ENCODE peak calls at places on chromosomes 12 and 14, in eight cellular contexts. W is dorsolateral prefrontal cortex; U is prostate gland; K is H1; R is ovary; S is CD4-positive, alpha-beta T cell; G is uterus; Q is tibial artery. A is an unnamed sample.

GRCh38 chr12:24482882-24483604 is 465.9 kb downstream of the BCAT1 start:
- DNase-seq in W (no peak), U (no peak), K (no peak), R (no peak), S (no peak), G (no peak), Q (no peak), A (no peak)

GRCh38 chr12:81866081-81866480 is 106.9 kb upstream of the PPFIA2 start:
- DNase-seq in W (no peak), U (no peak), K (no peak), R (no peak), S (no peak), G (no peak), Q (no peak), A (no peak)

GRCh38 chr14:22268875-22269274 is 320.1 kb downstream of the DAD1 start:
- DNase-seq in W (no peak), U (no peak), K (no peak), R (no peak), S (no peak), G (no peak), Q (no peak), A (no peak)

GRCh38 chr14:47917344-47917954 is 242.0 kb upstream of the MDGA2 start:
- DNase-seq in W (no peak), U (no peak), K (peak), R (no peak), S (no peak), G (no peak), Q (no peak), A (no peak)

GRCh38 chr14:68680541-68681051 is 112.3 kb downstream of the ZFP36L1 start:
- DNase-seq in W (no peak), U (no peak), K (no peak), R (no peak), S (no peak), G (no peak), Q (peak), A (no peak)

GRCh38 chr14:34711169-34711568 is 3.2 kb downstream of the CFL2 start:
- DNase-seq in W (no peak), U (no peak), K (no peak), R (no peak), S (no peak), G (peak), Q (no peak), A (no peak)

GRCh38 chr12:122851820-122852219 is 16.6 kb downstream of the HIP1R start:
- DNase-seq in W (no peak), U (no peak), K (no peak), R (no peak), S (no peak), G (peak), Q (peak), A (no peak)

GRCh38 chr12:52246720-52247621 is 13.9 kb downstream of the KRT7 start:
- DNase-seq in W (no peak), U (peak), K (no peak), R (no peak), S (no peak), G (no peak), Q (peak), A (no peak)

GRCh38 chr12:120110550-120111501 is 5.7 kb downstream of the RAB35 start:
- DNase-seq in W (peak), U (no peak), K (peak), R (no peak), S (peak), G (no peak), Q (peak), A (peak)

GRCh38 chr12:9096563-9097176 is 19.0 kb downstream of the A2M start:
- DNase-seq in W (no peak), U (no peak), K (no peak), R (no peak), S (no peak), G (no peak), Q (no peak), A (no peak)

GRCh38 chr12:46744256-46744655 is 81.5 kb downstream of the SLC38A4 start:
- DNase-seq in W (no peak), U (no peak), K (no peak), R (no peak), S (no peak), G (no peak), Q (no peak), A (no peak)

GRCh38 chr14:74616507-74616906 is 4.5 kb upstream of the LTBP2 start:
- DNase-seq in W (no peak), U (no peak), K (no peak), R (no peak), S (no peak), G (no peak), Q (no peak), A (no peak)

GRCh38 chr12:132065609-132066344 is 78.3 kb downstream of the DDX51 start:
- DNase-seq in W (no peak), U (no peak), K (no peak), R (no peak), S (no peak), G (no peak), Q (no peak), A (no peak)
- H3K27ac ChIP-seq in W (no peak), U (no peak), K (no peak), R (no peak), S (no peak), G (no peak), Q (no peak), A (no peak)

DNA sequence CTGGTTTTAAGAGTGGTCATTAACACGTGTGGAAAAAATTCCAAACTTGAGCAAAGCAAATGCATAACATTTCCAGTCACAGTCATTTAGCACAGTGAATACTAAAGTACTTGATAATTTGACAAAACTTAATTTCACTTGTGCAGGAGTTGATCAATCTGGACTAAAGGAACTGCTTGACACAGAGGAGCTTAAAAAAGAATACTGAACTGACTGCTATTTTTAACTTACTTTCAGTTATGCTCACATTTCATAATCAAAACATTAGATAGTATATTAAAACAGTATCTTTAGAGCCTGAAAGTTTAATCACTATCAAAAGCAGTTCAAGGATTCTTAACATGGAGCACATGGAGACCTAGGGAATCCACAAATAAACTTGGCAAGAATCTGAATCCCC is 7.4 kb downstream of the UBE2N start:
- DNase-seq in W (no peak), U (no peak), K (no peak), R (no peak), S (no peak), G (no peak), Q (no peak), A (no peak)
- H3K27ac ChIP-seq in W (no peak), U (no peak), K (no peak), R (no peak), S (no peak), G (peak), Q (peak), A (no peak)

DNA sequence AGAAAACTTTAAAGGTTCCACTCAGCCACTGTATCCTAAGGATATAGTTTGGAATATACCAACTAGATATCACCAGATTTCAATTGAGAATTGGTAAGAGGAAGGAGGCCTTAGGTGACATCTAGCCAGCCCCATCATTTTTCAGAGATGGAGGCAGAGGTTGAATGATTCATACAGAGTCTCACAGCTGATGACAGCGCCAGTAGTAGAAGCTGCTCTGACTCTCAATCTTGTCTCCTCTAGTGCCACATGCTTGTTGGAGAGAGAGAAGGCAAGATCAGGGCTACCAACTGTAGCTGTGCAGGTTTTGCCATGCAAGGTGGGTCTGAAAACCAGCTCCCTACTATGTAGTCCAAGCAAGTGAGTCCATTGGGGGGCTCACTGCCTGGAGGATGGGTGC is 6.1 kb downstream of the FRMD6 start:
- DNase-seq in W (no peak), U (no peak), K (no peak), R (no peak), S (no peak), G (no peak), Q (no peak), A (no peak)
- H3K27ac ChIP-seq in W (no peak), U (no peak), K (no peak), R (no peak), S (no peak), G (no peak), Q (no peak), A (no peak)

GRCh38 chr12:19411234-19412221 is 27.8 kb upstream of the AEBP2 start:
- DNase-seq in W (no peak), U (no peak), K (no peak), R (no peak), S (no peak), G (no peak), Q (peak), A (no peak)
- H3K27ac ChIP-seq in W (no peak), U (no peak), K (no peak), R (no peak), S (no peak), G (no peak), Q (no peak), A (no peak)

GRCh38 chr14:23567186-23568020 is at the start of gene AP1G2:
- DNase-seq in W (peak), U (peak), K (peak), R (peak), S (peak), G (peak), Q (peak), A (peak)
- H3K27ac ChIP-seq in W (peak), U (peak), K (peak), R (peak), S (peak), G (peak), Q (peak), A (peak)

GRCh38 chr12:109268896-109269295 is 40.2 kb downstream of the FOXN4 start:
- DNase-seq in W (no peak), U (no peak), K (no peak), R (no peak), S (no peak), G (no peak), Q (no peak), A (no peak)
- H3K27ac ChIP-seq in W (no peak), U (no peak), K (no peak), R (no peak), S (no peak), G (no peak), Q (no peak), A (no peak)

DNA sequence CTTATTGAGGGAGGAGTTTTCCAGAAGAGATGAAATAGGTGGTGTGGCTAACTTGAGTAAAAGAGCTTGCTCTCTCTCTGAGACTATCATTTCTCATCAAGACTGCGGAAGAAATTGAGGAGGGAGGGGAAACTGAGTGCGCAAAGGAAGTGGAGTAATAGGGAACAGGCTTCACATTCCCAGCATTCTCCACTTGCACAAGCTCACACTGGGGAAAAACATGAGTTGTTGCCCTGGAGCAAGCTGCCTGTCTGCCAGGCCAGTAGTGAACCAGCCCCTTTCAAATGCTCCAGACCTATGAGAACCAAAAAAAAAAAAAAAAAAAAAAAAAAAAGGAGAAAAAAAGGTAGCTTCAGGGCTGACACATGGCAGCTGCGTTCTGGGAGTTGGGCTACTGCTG is 32.7 kb upstream of the EMP1 start:
- DNase-seq in W (no peak), U (no peak), K (no peak), R (no peak), S (no peak), G (no peak), Q (no peak), A (no peak)
- H3K27ac ChIP-seq in W (no peak), U (no peak), K (no peak), R (no peak), S (no peak), G (no peak), Q (no peak), A (no peak)

GRCh38 chr12:4443616-4444015 is 2.0 kb downstream of the FGF6 start:
- DNase-seq in W (no peak), U (no peak), K (peak), R (no peak), S (no peak), G (no peak), Q (no peak), A (no peak)

GRCh38 chr12:4444031-4444430 is 1.6 kb downstream of the FGF6 start:
- DNase-seq in W (no peak), U (no peak), K (no peak), R (no peak), S (no peak), G (no peak), Q (no peak), A (no peak)

GRCh38 chr12:4439736-4440135 is 5.9 kb downstream of the FGF6 start:
- DNase-seq in W (no peak), U (no peak), K (no peak), R (no peak), S (no peak), G (no peak), Q (no peak), A (no peak)

GRCh38 chr12:4440187-4440941 is 5.3 kb downstream of the FGF6 start:
- DNase-seq in W (no peak), U (no peak), K (peak), R (no peak), S (no peak), G (no peak), Q (no peak), A (no peak)

GRCh38 chr12:4441355-4442330 is 4.0 kb downstream of the FGF6 start:
- DNase-seq in W (no peak), U (no peak), K (peak), R (no peak), S (no peak), G (no peak), Q (no peak), A (no peak)
- H3K27ac ChIP-seq in W (no peak), U (no peak), K (no peak), R (no peak), S (no peak), G (no peak), Q (no peak), A (no peak)

DNA sequence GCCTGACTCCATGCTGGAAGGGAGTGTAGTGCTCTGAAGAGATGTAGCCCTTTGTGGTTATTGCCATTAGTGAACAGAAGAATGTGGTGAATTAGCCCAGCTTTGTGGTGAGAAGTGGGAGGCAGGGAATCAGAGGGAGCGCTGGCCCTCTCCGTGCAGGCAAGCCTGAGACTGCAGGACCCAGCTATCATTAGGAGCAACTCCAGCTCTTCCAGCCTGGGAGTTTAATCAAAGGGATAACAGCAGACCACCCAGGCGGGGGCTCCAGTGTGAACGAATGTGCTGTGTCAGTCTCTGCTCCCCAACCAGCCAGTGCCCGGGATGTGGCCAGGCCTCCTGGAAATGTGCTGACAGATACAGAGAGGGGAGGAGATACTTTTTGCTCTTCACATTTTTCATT is 142.7 kb downstream of the TTLL5 start:
- DNase-seq in W (no peak), U (no peak), K (no peak), R (no peak), S (no peak), G (no peak), Q (no peak), A (no peak)
- H3K27ac ChIP-seq in W (no peak), U (no peak), K (no peak), R (no peak), S (no peak), G (no peak), Q (no peak), A (no peak)

A was measured in substantia nigra.